ENCODE peak calls at places on chromosomes 6 and 20, in six cellular contexts. U, K, Z, D, Q and R are unnamed samples.

GRCh38 chr20:61205769-61206168 is 46.3 kb upstream of the CDH4 start:
- DNase-seq in K (no peak), U (no peak), Z (no peak), D (peak; percentile 35), Q (no peak), R (no peak)

GRCh38 chr6:165632194-165632593 is 30.8 kb downstream of the PDE10A start:
- DNase-seq in D (no peak), Z (no peak), Q (no peak), K (no peak), U (no peak), R (no peak)

GRCh38 chr20:62376112-62377063 is 9.3 kb upstream of the LAMA5 start:
- DNase-seq in U (no peak), K (peak; percentile 63), D (peak; percentile 56), Q (peak; percentile 56), Z (no peak), R (no peak)

GRCh38 chr6:152244998-152245630 is 392.0 kb downstream of the SYNE1 start:
- DNase-seq in D (no peak), U (no peak), Q (no peak), Z (no peak), K (no peak), R (no peak)

GRCh38 chr6:112087136-112087908 is at the start of the genes FAM229B and TUBE1:
- DNase-seq in Q (peak; percentile 98), Z (peak; percentile 80), K (peak; percentile 92), D (peak; percentile 93), U (peak; percentile 96), R (peak; percentile 88)

GRCh38 chr20:3923818-3924217 is 34.6 kb downstream of the PANK2 start:
- DNase-seq in K (no peak), D (peak; percentile 28), Q (no peak), Z (no peak), U (no peak), R (no peak)

GRCh38 chr6:159311618-159312017 is 142.4 kb downstream of the FNDC1 start:
- DNase-seq in D (peak; percentile 55), U (no peak), Q (no peak), Z (no peak), K (no peak), R (no peak)

GRCh38 chr6:57173056-57173885 is 1.1 kb downstream of the BAG2 start:
- DNase-seq in D (peak; percentile 22), K (no peak), U (no peak), Q (peak; percentile 44), Z (peak; percentile 16), R (peak; percentile 30)

GRCh38 chr20:20683020-20683419 is 29.4 kb downstream of the RALGAPA2 start:
- DNase-seq in Q (no peak), U (no peak), K (no peak), Z (no peak), D (no peak), R (no peak)

GRCh38 chr6:119395192-119395591 is 45.6 kb upstream of the MAN1A1 start:
- DNase-seq in Q (no peak), D (no peak), Z (no peak), K (no peak), U (no peak), R (peak; percentile 2)

GRCh38 chr20:38932457-38933120 is 6.4 kb downstream of the FAM83D start:
- DNase-seq in Z (no peak), K (no peak), Q (no peak), U (no peak), D (peak; percentile 13), R (no peak)

GRCh38 chr6:135438907-135439535 is 58.5 kb downstream of the AHI1 start:
- DNase-seq in Z (no peak), Q (peak; percentile 17), U (no peak), D (peak; percentile 66), K (no peak), R (peak; percentile 6)

GRCh38 chr20:59377046-59377445 is 76.6 kb downstream of the EDN3 start:
- DNase-seq in D (no peak), K (no peak), U (no peak), Z (no peak), Q (no peak), R (no peak)

GRCh38 chr6:45959534-45960195 is 56.0 kb downstream of the CLIC5 start:
- DNase-seq in Z (no peak), Q (no peak), D (peak; percentile 82), K (no peak), U (no peak), R (no peak)

GRCh38 chr6:22877946-22878705 is 308.8 kb downstream of the HDGFL1 start:
- DNase-seq in K (no peak), Q (no peak), D (no peak), U (no peak), Z (no peak), R (no peak)

GRCh38 chr6:10431423-10432164 is 16.7 kb upstream of the TFAP2A start:
- DNase-seq in D (peak; percentile 100), Q (no peak), U (no peak), K (no peak), Z (no peak), R (no peak)

GRCh38 chr20:34546751-34547181 is 11.8 kb upstream of the MAP1LC3A start:
- DNase-seq in D (no peak), Z (no peak), U (no peak), Q (peak; percentile 84), K (no peak), R (no peak)

GRCh38 chr6:85368631-85369030 is 81.3 kb upstream of the NT5E start:
- DNase-seq in D (no peak), Z (no peak), K (no peak), U (no peak), Q (no peak), R (peak; percentile 8)